ENCODE peak calls at places on chromosomes 13 and 19, in six cellular contexts. X is NCI-H1105 treated with DMSO at 0.1 percent for 48 hours; Z is Kasumi-1; C is stimulated activated CD4-positive, alpha-beta T cell treated with anti-CD3 and anti-CD28 coated beads, Interleukin-4, amount 100 ng/mL, for 1 hour; O is stimulated activated CD8-positive, alpha-beta memory T cell treated with anti-CD3 and anti-CD28 coated beads, Interleukin-15, amount 100 ng/mL, for 4 hours; F is HAP-1. I is an unnamed sample.

GRCh38 chr13:97786510-97786909 is 167.0 kb upstream of the IPO5 start:
- DNase-seq in Z (no peak), X (no peak), F (no peak), C (no peak), O (no peak), I (no peak)

GRCh38 chr19:29448046-29448445 is 77.7 kb upstream of the VSTM2B start:
- DNase-seq in C (no peak), Z (no peak), F (no peak), X (no peak), O (no peak), I (no peak)

GRCh38 chr13:51959773-51960172 is 51.5 kb downstream of the ATP7B start:
- DNase-seq in O (no peak), X (no peak), C (no peak), Z (no peak), F (no peak), I (no peak)

GRCh38 chr19:40671404-40671803 is 19.0 kb downstream of the NUMBL start:
- DNase-seq in F (no peak), C (no peak), O (no peak), X (no peak), Z (no peak), I (no peak)

GRCh38 chr19:45100797-45101196 is 7.8 kb downstream of the PPP1R37 start:
- DNase-seq in X (no peak), F (no peak), C (no peak), Z (no peak), O (no peak), I (no peak)

GRCh38 chr19:52397310-52398090 is at the start of gene ZNF528:
- DNase-seq in X (peak; percentile 87), F (no peak), Z (no peak), C (peak; percentile 95), O (peak; percentile 89), I (peak; percentile 86)

GRCh38 chr13:108621421-108621820 is 8.0 kb upstream of the MYO16 start:
- DNase-seq in O (no peak), X (no peak), F (no peak), C (no peak), Z (no peak), I (no peak)

GRCh38 chr19:16359074-16359473 is 34.4 kb downstream of the KLF2 start:
- DNase-seq in X (no peak), F (no peak), Z (no peak), C (no peak), O (no peak), I (no peak)

GRCh38 chr19:6678690-6679109 is 8.7 kb upstream of the TNFSF14 start:
- DNase-seq in C (peak; percentile 68), O (peak; percentile 75), Z (no peak), X (no peak), F (no peak), I (no peak)

GRCh38 chr19:16457195-16457953 is 14.4 kb downstream of the EPS15L1 start:
- DNase-seq in X (no peak), C (peak; percentile 27), F (no peak), O (no peak), Z (peak; percentile 16), I (no peak)

GRCh38 chr13:99276706-99277105 is 18.5 kb upstream of the GPR18 start:
- DNase-seq in Z (no peak), C (no peak), O (no peak), F (no peak), X (no peak), I (no peak)

GRCh38 chr13:44448373-44448772 is 74.7 kb downstream of the SERP2 start:
- DNase-seq in F (no peak), C (no peak), O (no peak), X (no peak), Z (no peak), I (no peak)

GRCh38 chr13:113770441-113770840 is 11.4 kb downstream of the TMEM255B start:
- DNase-seq in O (no peak), C (no peak), F (no peak), X (no peak), Z (no peak), I (no peak)

GRCh38 chr13:108948269-108948671 is 318.9 kb downstream of the MYO16 start:
- DNase-seq in Z (no peak), F (no peak), O (no peak), C (no peak), X (no peak), I (no peak)

GRCh38 chr13:74883834-74884233 is 598.1 kb downstream of the TBC1D4 start:
- DNase-seq in O (no peak), C (no peak), Z (peak; percentile 3), F (no peak), X (no peak), I (no peak)

GRCh38 chr13:88248393-88248792 is 577.2 kb downstream of the SLITRK5 start:
- DNase-seq in F (no peak), Z (no peak), X (no peak), C (no peak), O (no peak), I (no peak)

GRCh38 chr13:32284927-32285632 is 30.1 kb downstream of the ZAR1L start:
- DNase-seq in X (no peak), C (no peak), F (peak; percentile 83), Z (no peak), O (no peak), I (no peak)

GRCh38 chr19:40742477-40742876 is 7.8 kb downstream of the ACTMAP start:
- DNase-seq in X (no peak), C (no peak), O (no peak), F (no peak), Z (no peak), I (no peak)

GRCh38 chr13:41145136-41145908 is 12.7 kb upstream of the KBTBD6 start:
- DNase-seq in X (no peak), C (no peak), F (no peak), O (no peak), Z (no peak), I (no peak)

GRCh38 chr19:45889210-45889885 is 3.4 kb upstream of the IRF2BP1 start:
- DNase-seq in Z (no peak), F (no peak), C (no peak), X (no peak), O (no peak), I (no peak)

GRCh38 chr13:49836516-49836915 is 44.0 kb upstream of the KPNA3 start:
- DNase-seq in Z (no peak), C (no peak), X (peak; percentile 1), F (no peak), O (no peak), I (no peak)

GRCh38 chr13:72180253-72180952 is 313.4 kb upstream of the DACH1 start:
- DNase-seq in O (no peak), X (no peak), F (no peak), Z (no peak), C (no peak), I (no peak)

GRCh38 chr13:110248449-110249143 is 58.4 kb downstream of the COL4A1 start:
- DNase-seq in O (no peak), C (no peak), X (no peak), F (no peak), Z (no peak), I (no peak)

GRCh38 chr13:33752631-33753030 is 65.3 kb upstream of the RFC3 start:
- DNase-seq in O (no peak), Z (no peak), F (no peak), C (no peak), X (no peak), I (no peak)

GRCh38 chr19:10863107-10863700 is 8.1 kb upstream of the CARM1 start:
- DNase-seq in X (no peak), Z (no peak), O (no peak), C (no peak), F (no peak), I (no peak)

GRCh38 chr19:13037161-13037560 is 41.9 kb downstream of the NFIX start:
- DNase-seq in Z (no peak), O (no peak), F (no peak), C (no peak), X (no peak), I (no peak)

GRCh38 chr19:11422163-11423068 is 3.3 kb upstream of the RGL3 start:
- DNase-seq in O (peak; percentile 38), F (peak; percentile 38), X (no peak), C (peak; percentile 55), Z (peak; percentile 23), I (peak; percentile 56)

GRCh38 chr19:15264061-15264932 is 32.0 kb upstream of the EPHX3 start:
- DNase-seq in X (peak; percentile 16), Z (peak; percentile 51), C (peak; percentile 79), F (peak; percentile 88), O (peak; percentile 26), I (peak; percentile 58)

GRCh38 chr19:15101479-15102082 is 5.6 kb upstream of the SYDE1 start:
- DNase-seq in X (peak; percentile 3), C (peak; percentile 46), Z (peak; percentile 24), O (no peak), F (peak; percentile 65), I (peak; percentile 62)

GRCh38 chr19:56566904-56567273 is 379 bp upstream of the ZNF470 start:
- DNase-seq in Z (peak; percentile 38), O (no peak), C (peak; percentile 45), F (peak; percentile 66), X (no peak), I (no peak)

GRCh38 chr19:1074512-1075283 is 7.7 kb downstream of the ARHGAP45 start:
- DNase-seq in X (peak; percentile 86), F (peak; percentile 95), C (peak; percentile 87), Z (peak; percentile 83), O (peak; percentile 78), I (peak; percentile 94)

GRCh38 chr13:33138441-33138840 is 122.2 kb downstream of the KL start:
- DNase-seq in O (no peak), C (no peak), F (no peak), X (no peak), Z (no peak), I (no peak)

GRCh38 chr13:39596176-39596575 is 6.8 kb downstream of the LHFPL6 start:
- DNase-seq in F (no peak), X (no peak), Z (no peak), O (no peak), C (no peak), I (no peak)

GRCh38 chr19:38079926-38080380 is 144.1 kb downstream of the DPF1 start:
- DNase-seq in Z (no peak), O (no peak), C (no peak), X (peak; percentile 25), F (no peak), I (no peak)

GRCh38 chr13:41505209-41505835 is 48.0 kb downstream of the RGCC start:
- DNase-seq in Z (no peak), X (no peak), F (no peak), C (no peak), O (no peak), I (no peak)

GRCh38 chr19:56087647-56088346 is 33.3 kb downstream of the ZNF787 start:
- DNase-seq in F (no peak), C (no peak), Z (no peak), X (no peak), O (no peak), I (no peak)

I was measured in CD4-positive, CD25-positive, alpha-beta regulatory T cell.